ENCODE peak calls at places on chromosomes 4 and X, in ten cellular contexts. One of them, this sample, is unnamed.

GRCh38 chr4:19748470-19748869 is 503.2 kb upstream of the SLIT2 start:
- DNase-seq in tibial nerve: peak; percentile 67
- DNase-seq in PC-3: no peak
- DNase-seq in H9: no peak
- DNase-seq in Calu3: no peak
- DNase-seq in uterus: peak; percentile 71
- DNase-seq in MM.1S: no peak
- DNase-seq in HCT116: no peak
- DNase-seq in testis: peak; percentile 42
- DNase-seq in left lung: no peak
- DNase-seq in this sample: no peak

GRCh38 chr4:145740796-145741195 is 60.9 kb downstream of the C4orf51 start:
- DNase-seq in tibial nerve: no peak
- DNase-seq in PC-3: no peak
- DNase-seq in H9: no peak
- DNase-seq in Calu3: no peak
- DNase-seq in uterus: no peak
- DNase-seq in MM.1S: no peak
- DNase-seq in HCT116: no peak
- DNase-seq in testis: no peak
- DNase-seq in left lung: no peak
- DNase-seq in this sample: no peak

GRCh38 chr4:170087163-170087700 is 2.5 kb downstream of the AADAT start:
- DNase-seq in tibial nerve: no peak
- DNase-seq in PC-3: no peak
- DNase-seq in H9: no peak
- DNase-seq in Calu3: no peak
- DNase-seq in uterus: no peak
- DNase-seq in MM.1S: no peak
- DNase-seq in HCT116: no peak
- DNase-seq in testis: no peak
- DNase-seq in left lung: no peak
- DNase-seq in this sample: no peak

GRCh38 chr4:182488886-182489285 is 245.7 kb downstream of the TENM3 start:
- DNase-seq in tibial nerve: no peak
- DNase-seq in PC-3: no peak
- DNase-seq in H9: no peak
- DNase-seq in Calu3: no peak
- DNase-seq in uterus: no peak
- DNase-seq in MM.1S: no peak
- DNase-seq in HCT116: no peak
- DNase-seq in testis: no peak
- DNase-seq in left lung: no peak
- DNase-seq in this sample: no peak

GRCh38 chrX:110402091-110402854 is 43.6 kb downstream of the RTL9 start:
- DNase-seq in tibial nerve: peak; percentile 26
- DNase-seq in PC-3: peak; percentile 83
- DNase-seq in H9: peak; percentile 38
- DNase-seq in Calu3: no peak
- DNase-seq in uterus: peak; percentile 22
- DNase-seq in MM.1S: no peak
- DNase-seq in HCT116: no peak
- DNase-seq in testis: no peak
- DNase-seq in left lung: no peak
- DNase-seq in this sample: no peak

GRCh38 chr4:85862896-85863295 is 387.9 kb downstream of the ARHGAP24 start:
- DNase-seq in tibial nerve: no peak
- DNase-seq in PC-3: no peak
- DNase-seq in H9: no peak
- DNase-seq in Calu3: no peak
- DNase-seq in uterus: no peak
- DNase-seq in MM.1S: no peak
- DNase-seq in HCT116: no peak
- DNase-seq in testis: no peak
- DNase-seq in left lung: no peak
- DNase-seq in this sample: no peak

GRCh38 chr4:83964996-83965541 is 429.2 kb downstream of the GPAT3 start:
- DNase-seq in tibial nerve: no peak
- DNase-seq in PC-3: no peak
- DNase-seq in H9: no peak
- DNase-seq in Calu3: no peak
- DNase-seq in uterus: no peak
- DNase-seq in MM.1S: no peak
- DNase-seq in HCT116: no peak
- DNase-seq in testis: no peak
- DNase-seq in left lung: no peak
- DNase-seq in this sample: no peak

GRCh38 chrX:70038951-70039350 is 10.8 kb downstream of the AWAT2 start:
- DNase-seq in tibial nerve: no peak
- DNase-seq in PC-3: no peak
- DNase-seq in H9: no peak
- DNase-seq in Calu3: no peak
- DNase-seq in uterus: no peak
- DNase-seq in MM.1S: no peak
- DNase-seq in HCT116: no peak
- DNase-seq in testis: no peak
- DNase-seq in left lung: no peak
- DNase-seq in this sample: no peak

GRCh38 chr4:160182727-160183126 is 1079.8 kb downstream of the RAPGEF2 start:
- DNase-seq in tibial nerve: no peak
- DNase-seq in PC-3: no peak
- DNase-seq in H9: no peak
- DNase-seq in Calu3: no peak
- DNase-seq in uterus: no peak
- DNase-seq in MM.1S: no peak
- DNase-seq in HCT116: no peak
- DNase-seq in testis: no peak
- DNase-seq in left lung: no peak
- DNase-seq in this sample: no peak

GRCh38 chr4:88985088-88985779 is 71.8 kb downstream of the FAM13A start:
- DNase-seq in tibial nerve: peak; percentile 75
- DNase-seq in PC-3: no peak
- DNase-seq in H9: no peak
- DNase-seq in Calu3: no peak
- DNase-seq in uterus: peak; percentile 31
- DNase-seq in MM.1S: no peak
- DNase-seq in HCT116: no peak
- DNase-seq in testis: no peak
- DNase-seq in left lung: no peak
- DNase-seq in this sample: no peak

GRCh38 chr4:94126669-94127068 is 81.0 kb upstream of the SMARCAD1 start:
- DNase-seq in tibial nerve: no peak
- DNase-seq in PC-3: peak; percentile 14
- DNase-seq in H9: no peak
- DNase-seq in Calu3: no peak
- DNase-seq in uterus: no peak
- DNase-seq in MM.1S: peak; percentile 33
- DNase-seq in HCT116: peak; percentile 15
- DNase-seq in testis: no peak
- DNase-seq in left lung: no peak
- DNase-seq in this sample: no peak

GRCh38 chrX:70592091-70592490 is 147.5 kb downstream of the DLG3 start:
- DNase-seq in tibial nerve: no peak
- DNase-seq in PC-3: peak; percentile 88
- DNase-seq in H9: no peak
- DNase-seq in Calu3: peak; percentile 20
- DNase-seq in uterus: no peak
- DNase-seq in MM.1S: no peak
- DNase-seq in HCT116: peak; percentile 26
- DNase-seq in testis: no peak
- DNase-seq in left lung: no peak
- DNase-seq in this sample: peak; percentile 67

GRCh38 chr4:85761803-85762202 is 286.9 kb downstream of the ARHGAP24 start:
- DNase-seq in tibial nerve: peak; percentile 61
- DNase-seq in PC-3: peak; percentile 24
- DNase-seq in H9: no peak
- DNase-seq in Calu3: no peak
- DNase-seq in uterus: no peak
- DNase-seq in MM.1S: no peak
- DNase-seq in HCT116: no peak
- DNase-seq in testis: peak; percentile 38
- DNase-seq in left lung: peak; percentile 70
- DNase-seq in this sample: no peak

GRCh38 chr4:175290401-175290800 is 372.2 kb downstream of the ADAM29 start:
- DNase-seq in tibial nerve: no peak
- DNase-seq in PC-3: peak; percentile 30
- DNase-seq in H9: no peak
- DNase-seq in Calu3: no peak
- DNase-seq in uterus: no peak
- DNase-seq in MM.1S: no peak
- DNase-seq in HCT116: no peak
- DNase-seq in testis: no peak
- DNase-seq in left lung: no peak
- DNase-seq in this sample: no peak

GRCh38 chr4:164748375-164748774 is 5.6 kb upstream of the SMIM31 start:
- DNase-seq in tibial nerve: no peak
- DNase-seq in PC-3: peak; percentile 52
- DNase-seq in H9: no peak
- DNase-seq in Calu3: no peak
- DNase-seq in uterus: no peak
- DNase-seq in MM.1S: peak; percentile 40
- DNase-seq in HCT116: peak; percentile 13
- DNase-seq in testis: no peak
- DNase-seq in left lung: no peak
- DNase-seq in this sample: no peak
- TF ChIP-seq CTCF in tibial nerve: peak; percentile 35
- TF ChIP-seq CTCF in PC-3: peak; percentile 54
- TF ChIP-seq CTCF in H9: peak; percentile 73
- TF ChIP-seq CTCF in Calu3: no peak
- TF ChIP-seq CTCF in uterus: no peak
- TF ChIP-seq CTCF in MM.1S: peak; percentile 37
- TF ChIP-seq CTCF in HCT116: peak; percentile 46
- TF ChIP-seq CTCF in testis: peak; percentile 58
- TF ChIP-seq CTCF in left lung: no peak
- TF ChIP-seq CTCF in this sample: peak; percentile 47

DNA sequence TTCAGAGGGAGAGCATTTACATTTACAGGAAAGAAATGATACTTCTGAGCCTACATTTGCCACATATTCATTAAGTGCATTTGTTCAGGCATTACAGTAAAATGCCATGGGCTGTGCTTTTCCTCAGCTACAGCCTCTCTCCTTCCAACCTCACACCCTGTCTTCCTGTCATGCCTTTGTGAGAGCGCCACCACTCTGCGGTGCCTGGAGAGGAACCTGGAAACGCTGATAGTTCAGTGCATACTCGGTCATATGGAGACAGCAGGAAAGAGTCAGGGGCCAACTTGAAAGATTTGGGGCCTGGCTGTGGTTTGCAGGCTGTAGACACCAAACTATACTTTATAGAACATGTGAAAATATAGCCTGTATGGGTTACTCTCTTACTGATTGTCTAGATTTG is 40.5 kb downstream of the NFKB1 start:
- DNase-seq in tibial nerve: no peak
- DNase-seq in PC-3: no peak
- DNase-seq in H9: peak; percentile 74
- DNase-seq in Calu3: no peak
- DNase-seq in uterus: no peak
- DNase-seq in MM.1S: no peak
- DNase-seq in HCT116: no peak
- DNase-seq in testis: no peak
- DNase-seq in left lung: no peak
- DNase-seq in this sample: peak; percentile 31
- TF ChIP-seq CTCF in tibial nerve: no peak
- TF ChIP-seq CTCF in PC-3: peak; percentile 23
- TF ChIP-seq CTCF in H9: peak; percentile 67
- TF ChIP-seq CTCF in Calu3: no peak
- TF ChIP-seq CTCF in uterus: no peak
- TF ChIP-seq CTCF in MM.1S: no peak
- TF ChIP-seq CTCF in HCT116: peak; percentile 35
- TF ChIP-seq CTCF in testis: no peak
- TF ChIP-seq CTCF in left lung: no peak
- TF ChIP-seq CTCF in this sample: no peak

GRCh38 chrX:24173115-24173847 is 23.8 kb downstream of the ZFX start:
- DNase-seq in tibial nerve: no peak
- DNase-seq in PC-3: no peak
- DNase-seq in H9: peak; percentile 43
- DNase-seq in Calu3: no peak
- DNase-seq in uterus: no peak
- DNase-seq in MM.1S: no peak
- DNase-seq in HCT116: no peak
- DNase-seq in testis: no peak
- DNase-seq in left lung: no peak
- DNase-seq in this sample: no peak
- TF ChIP-seq CTCF in tibial nerve: no peak
- TF ChIP-seq CTCF in PC-3: peak; percentile 21
- TF ChIP-seq CTCF in H9: peak; percentile 52
- TF ChIP-seq CTCF in Calu3: no peak
- TF ChIP-seq CTCF in uterus: no peak
- TF ChIP-seq CTCF in MM.1S: no peak
- TF ChIP-seq CTCF in HCT116: no peak
- TF ChIP-seq CTCF in testis: no peak
- TF ChIP-seq CTCF in left lung: no peak
- TF ChIP-seq CTCF in this sample: no peak

DNA sequence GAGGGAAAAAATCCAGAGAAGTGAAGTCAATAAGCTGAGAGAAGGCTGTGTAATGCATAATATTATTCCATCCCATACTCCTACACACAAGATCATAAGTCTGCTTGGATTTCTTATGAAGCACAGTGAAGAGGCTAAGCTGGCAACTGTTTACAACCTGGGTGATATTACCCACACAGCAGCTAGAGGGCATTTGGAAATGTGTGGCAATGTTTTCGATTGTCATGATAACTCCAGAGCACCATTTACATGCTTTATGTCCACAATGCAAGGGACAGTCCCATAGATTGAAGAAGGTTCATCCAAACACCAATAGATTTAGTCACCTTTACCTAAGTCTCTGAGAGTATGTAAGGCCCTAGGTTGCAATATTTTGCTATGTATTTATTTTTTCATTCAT is 412.2 kb downstream of the PPP3CA start:
- DNase-seq in tibial nerve: no peak
- DNase-seq in PC-3: peak; percentile 44
- DNase-seq in H9: no peak
- DNase-seq in Calu3: no peak
- DNase-seq in uterus: no peak
- DNase-seq in MM.1S: peak; percentile 43
- DNase-seq in HCT116: peak; percentile 38
- DNase-seq in testis: peak; percentile 16
- DNase-seq in left lung: no peak
- DNase-seq in this sample: peak; percentile 1
- TF ChIP-seq CTCF in tibial nerve: no peak
- TF ChIP-seq CTCF in PC-3: peak; percentile 54
- TF ChIP-seq CTCF in H9: peak; percentile 52
- TF ChIP-seq CTCF in Calu3: no peak
- TF ChIP-seq CTCF in uterus: no peak
- TF ChIP-seq CTCF in MM.1S: peak; percentile 46
- TF ChIP-seq CTCF in HCT116: peak; percentile 69
- TF ChIP-seq CTCF in testis: peak; percentile 27
- TF ChIP-seq CTCF in left lung: no peak
- TF ChIP-seq CTCF in this sample: no peak

This sample was measured in activated CD8-positive, alpha-beta T cell treated with anti-CD3 and anti-CD28 coated beads for 36 hours.